ENCODE peak calls at places on chromosome 15, in seven cellular contexts. A is A549, B is neural progenitor cell, O is fibroblast of pulmonary artery, G is colonic mucosa, I is Peyer's patch, U is lower lobe of right lung. H is an unnamed sample.

GRCh38 chr15:85500729-85501128 is 120.3 kb downstream of the AKAP13 start:
- DNase-seq in B (peak), U (no peak), I (no peak), O (peak), A (no peak), G (no peak), H (no peak)

GRCh38 chr15:73601449-73602425 is 31.5 kb downstream of the NPTN start:
- DNase-seq in I (no peak), G (peak), B (peak), A (peak), O (peak), U (no peak), H (peak)

GRCh38 chr15:84915011-84915958 is 30.8 kb downstream of the SLC28A1 start:
- DNase-seq in B (no peak), O (peak), U (peak), G (peak), I (no peak), A (peak), H (peak)

GRCh38 chr15:39213385-39213840 is 367.5 kb upstream of the THBS1 start:
- DNase-seq in G (no peak), B (peak), U (peak), A (peak), I (no peak), O (peak), H (no peak)

GRCh38 chr15:98715401-98715800 is 67.1 kb downstream of the IGF1R start:
- DNase-seq in U (no peak), A (no peak), B (no peak), O (no peak), I (no peak), G (no peak), H (no peak)

GRCh38 chr15:52150878-52151277 is 38.3 kb upstream of the BCL2L10 start:
- DNase-seq in U (no peak), I (no peak), G (no peak), O (no peak), A (no peak), B (no peak), H (no peak)

GRCh38 chr15:101014921-101015841 is 96.0 kb downstream of the LRRK1 start:
- DNase-seq in U (peak), A (peak), B (peak), O (peak), I (peak), G (peak), H (peak)

GRCh38 chr15:48418343-48418742 is 87.1 kb downstream of the DUT start:
- DNase-seq in U (no peak), I (no peak), O (no peak), A (no peak), G (no peak), B (no peak), H (no peak)

GRCh38 chr15:61084944-61085367 is 144.1 kb downstream of the RORA start:
- DNase-seq in O (no peak), B (peak), A (no peak), I (no peak), G (peak), U (no peak), H (no peak)

GRCh38 chr15:83436513-83437158 is 10.5 kb upstream of the SH3GL3 start:
- DNase-seq in A (peak), I (no peak), B (peak), O (peak), G (no peak), U (no peak), H (peak)

GRCh38 chr15:101613130-101614000 is 38.8 kb downstream of the TM2D3 start:
- DNase-seq in G (peak), B (no peak), A (no peak), I (no peak), O (peak), U (no peak), H (peak)

GRCh38 chr15:78394981-78395619 is 42.9 kb upstream of the IREB2 start:
- DNase-seq in U (no peak), B (peak), A (no peak), I (peak), G (no peak), O (no peak), H (no peak)

GRCh38 chr15:34821907-34822306 is 26.6 kb upstream of the ACTC1 start:
- DNase-seq in O (no peak), A (no peak), I (no peak), B (no peak), G (no peak), U (no peak), H (no peak)

GRCh38 chr15:96354731-96355560 is 24.4 kb downstream of the NR2F2 start:
- DNase-seq in O (peak), I (no peak), B (peak), U (no peak), G (no peak), A (peak), H (no peak)

GRCh38 chr15:55969582-55969981 is 23.8 kb downstream of the NEDD4 start:
- DNase-seq in U (no peak), B (no peak), O (no peak), G (no peak), A (no peak), I (no peak), H (no peak)

GRCh38 chr15:98809273-98809672 is 160.9 kb downstream of the IGF1R start:
- DNase-seq in G (no peak), I (no peak), U (no peak), A (no peak), O (no peak), B (no peak), H (no peak)

GRCh38 chr15:38905634-38906033 is 341.0 kb upstream of the RASGRP1 start:
- DNase-seq in O (no peak), U (no peak), B (no peak), I (no peak), G (no peak), A (no peak), H (no peak)

GRCh38 chr15:63203451-63204090 is 14.2 kb downstream of the RAB8B start:
- DNase-seq in U (no peak), G (no peak), O (no peak), A (no peak), I (peak), B (no peak), H (no peak)

GRCh38 chr15:55277116-55277564 is 12.5 kb downstream of the RAB27A start:
- DNase-seq in B (no peak), I (peak), U (no peak), A (no peak), O (peak), G (no peak), H (no peak)

GRCh38 chr15:51736646-51737537 is 563 bp downstream of the LYSMD2 start:
- DNase-seq in I (peak), O (no peak), U (peak), A (peak), G (peak), B (peak), H (no peak)

GRCh38 chr15:78446551-78446950 is 8.5 kb downstream of the IREB2 start:
- DNase-seq in B (no peak), G (no peak), A (no peak), I (no peak), O (no peak), U (no peak), H (no peak)

GRCh38 chr15:67992834-67993233 is 61.3 kb upstream of the PIAS1 start:
- DNase-seq in G (peak), I (no peak), A (peak), B (no peak), O (peak), U (no peak), H (no peak)

GRCh38 chr15:73052679-73053397 is 575 bp downstream of the NEO1 start:
- DNase-seq in A (peak), I (peak), G (peak), O (peak), U (peak), B (peak), H (no peak)

GRCh38 chr15:36841154-36841553 is 259.2 kb downstream of the MEIS2 start:
- DNase-seq in I (no peak), B (no peak), U (no peak), G (no peak), O (no peak), A (no peak), H (no peak)

GRCh38 chr15:68701886-68702285 is 118.8 kb downstream of the ANP32A start:
- DNase-seq in G (no peak), I (no peak), O (no peak), A (no peak), U (no peak), B (no peak), H (no peak)

GRCh38 chr15:68408526-68408925 is 23.4 kb downstream of the ITGA11 start:
- DNase-seq in B (no peak), G (peak), A (no peak), I (no peak), U (no peak), O (no peak), H (no peak)

GRCh38 chr15:71548317-71548908 is 261.9 kb upstream of the NR2E3 start:
- DNase-seq in I (no peak), A (no peak), O (no peak), U (no peak), G (no peak), B (peak), H (no peak)

GRCh38 chr15:71545223-71545760 is 265.1 kb upstream of the NR2E3 start:
- DNase-seq in O (peak), U (no peak), G (no peak), I (no peak), B (no peak), A (no peak), H (no peak)

GRCh38 chr15:71545923-71546322 is 264.4 kb upstream of the NR2E3 start:
- DNase-seq in I (no peak), B (no peak), O (no peak), U (no peak), G (no peak), A (no peak), H (no peak)

GRCh38 chr15:71549100-71549499 is 261.3 kb upstream of the NR2E3 start:
- DNase-seq in A (no peak), B (no peak), G (no peak), O (no peak), U (no peak), I (no peak), H (no peak)

GRCh38 chr15:71547066-71547465 is 263.3 kb upstream of the NR2E3 start:
- DNase-seq in O (no peak), G (no peak), I (no peak), A (no peak), B (peak), U (no peak), H (no peak)
- H3K4me3 ChIP-seq in O (no peak), G (no peak), I (no peak), A (no peak), B (no peak), U (no peak), H (no peak)

DNA sequence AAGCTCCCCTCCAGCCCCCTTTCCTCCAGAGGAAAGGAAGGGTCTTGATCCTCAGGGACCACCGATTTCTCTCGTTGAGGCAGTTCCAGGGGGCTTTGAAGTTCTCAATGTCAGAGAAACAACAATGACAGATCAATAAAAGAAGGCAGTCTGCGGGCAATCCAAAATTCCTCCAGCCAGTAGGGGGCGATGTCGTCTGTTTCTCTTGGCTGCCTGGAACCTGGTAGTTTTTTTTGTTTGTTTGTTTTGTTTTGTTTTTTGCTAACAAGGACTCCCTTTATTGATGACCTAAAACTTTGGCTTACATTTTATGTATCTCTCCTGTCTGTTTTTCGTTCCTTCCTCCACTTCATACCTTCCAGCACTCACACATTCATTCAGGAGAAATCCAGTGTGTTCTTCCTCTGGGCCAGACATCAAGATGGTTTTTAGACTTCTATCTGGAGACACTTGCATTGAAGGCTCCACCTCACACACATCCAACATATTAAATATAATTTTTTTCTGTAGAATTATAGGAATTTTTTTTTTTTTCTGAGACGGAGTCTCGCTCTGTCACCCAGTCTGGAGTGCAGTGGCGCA is 276.6 kb downstream of the RPLP1 start:
- DNase-seq in B (peak), I (peak), U (peak), O (peak), A (no peak), G (peak), H (no peak)
- TF ChIP-seq CTCF in B (peak), I (peak), U (peak), O (peak), A (peak), G (peak), H (peak)

DNA sequence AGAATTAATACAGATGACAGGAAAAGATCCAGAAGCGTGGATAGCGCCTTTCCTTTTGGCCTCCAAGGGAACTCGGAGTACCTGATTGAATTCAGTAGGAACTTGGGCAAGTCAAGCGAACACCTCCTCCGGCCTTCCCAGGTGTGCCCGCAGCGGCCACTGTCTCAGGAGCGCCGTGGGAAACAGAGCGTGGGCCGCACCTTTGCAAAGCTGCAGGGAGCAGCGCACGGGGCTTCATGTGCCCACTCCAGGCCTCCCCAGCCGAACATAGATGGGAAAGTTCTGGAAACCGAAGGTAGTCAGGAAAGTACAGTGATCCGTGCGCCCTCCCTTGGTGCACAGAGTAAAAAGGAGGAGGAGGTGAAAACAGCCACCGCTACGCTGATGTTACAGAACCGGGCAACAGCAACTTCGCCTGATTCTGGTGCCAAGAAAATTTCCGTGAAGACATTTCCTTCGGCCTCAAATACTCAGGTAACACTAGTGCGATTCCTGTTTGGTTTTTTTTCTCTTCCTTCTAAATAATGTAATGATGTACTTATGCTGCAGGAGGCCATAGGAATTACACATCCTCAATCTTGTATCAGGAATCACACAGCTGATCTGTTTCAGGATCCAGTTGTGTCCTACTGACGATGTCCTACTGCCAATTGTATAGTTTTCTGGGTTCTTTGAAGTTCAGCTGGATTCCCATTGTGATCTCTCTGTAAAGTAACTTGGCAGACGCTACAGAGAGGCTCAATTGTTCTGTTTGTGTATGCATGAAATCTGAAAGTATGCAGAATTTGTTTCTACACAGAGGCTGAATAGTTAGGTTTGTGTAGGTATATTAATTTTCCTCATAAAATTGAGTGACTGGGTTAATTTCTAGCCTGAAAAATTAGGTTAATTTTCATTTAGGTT is 63.1 kb downstream of the CGNL1 start:
- DNase-seq in O (peak), A (no peak), G (no peak), U (no peak), I (no peak), B (no peak), H (no peak)
- H3K4me3 ChIP-seq in O (no peak), A (no peak), G (no peak), U (no peak), I (no peak), B (no peak), H (no peak)

GRCh38 chr15:64209680-64210334 is 47.0 kb upstream of the PPIB start:
- DNase-seq in G (no peak), A (peak), U (no peak), B (no peak), I (no peak), O (peak), H (peak)
- TF ChIP-seq CTCF in G (no peak), A (peak), U (peak), B (peak), I (no peak), O (peak), H (peak)

GRCh38 chr15:40309344-40309862 is 1.7 kb upstream of the PLCB2 start:
- DNase-seq in A (no peak), B (no peak), G (no peak), U (no peak), O (no peak), I (no peak), H (no peak)
- H3K4me3 ChIP-seq in A (no peak), B (no peak), G (no peak), U (no peak), O (no peak), I (no peak), H (no peak)

DNA sequence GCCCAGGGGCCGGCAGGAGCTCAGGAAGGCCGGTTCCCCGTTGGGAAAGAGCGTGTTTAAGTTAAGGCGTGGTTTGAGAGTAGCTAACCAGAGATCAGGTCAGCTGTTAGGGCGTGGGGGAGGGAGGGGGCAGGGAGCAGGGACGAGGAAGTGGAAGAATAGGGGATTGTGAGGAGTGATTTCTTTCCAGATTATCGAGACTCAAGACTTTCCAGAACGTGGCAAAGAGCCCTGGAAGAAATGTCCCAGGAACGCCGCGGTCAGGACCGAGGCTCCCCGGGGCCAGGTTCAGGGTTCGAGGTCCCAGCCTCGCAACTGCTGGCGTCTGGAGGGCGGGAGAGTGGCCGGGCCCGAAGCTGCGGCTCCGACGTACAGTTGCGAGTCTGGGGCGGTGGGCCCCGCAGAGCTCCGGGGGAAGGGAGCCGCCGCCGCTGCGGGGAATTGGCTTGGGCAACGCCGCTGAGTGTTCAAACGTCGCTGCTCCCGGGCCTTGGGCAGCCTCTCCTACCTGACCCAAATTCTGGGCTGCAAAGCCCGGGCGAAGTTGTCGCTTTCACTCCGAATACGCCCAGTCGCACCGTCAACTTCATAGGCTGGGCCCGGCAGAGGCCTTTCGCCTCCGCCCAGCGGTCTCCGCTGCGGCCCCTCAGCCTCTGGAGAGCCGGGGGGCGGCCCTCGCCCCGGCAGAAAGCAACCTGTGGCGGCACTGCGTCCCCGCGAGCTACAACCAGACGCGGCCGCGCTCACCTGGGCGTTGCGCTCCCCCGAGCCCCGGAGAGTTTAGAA is 9.5 kb downstream of the ISL2 start:
- DNase-seq in B (peak), A (no peak), I (no peak), O (no peak), U (peak), G (peak), H (no peak)
- TF ChIP-seq CTCF in B (no peak), A (no peak), I (no peak), O (no peak), U (no peak), G (no peak), H (no peak)

GRCh38 chr15:89192771-89193170 is 28.6 kb downstream of the RLBP1 start:
- DNase-seq in B (no peak), U (no peak), A (no peak), O (peak), G (no peak), I (no peak), H (no peak)
- H3K4me3 ChIP-seq in B (no peak), U (no peak), A (no peak), O (no peak), G (no peak), I (no peak), H (no peak)

GRCh38 chr15:99909914-99910313 is 176.7 kb upstream of the LYSMD4 start:
- DNase-seq in G (no peak), O (no peak), I (no peak), U (no peak), B (peak), A (peak), H (peak)
- TF ChIP-seq CTCF in G (no peak), O (peak), I (no peak), U (no peak), B (peak), A (peak), H (peak)